ENCODE peak calls at places on chromosomes 6 and 20, in five cellular contexts. J, F, E, X and B are unnamed samples.

GRCh38 chr6:154878866-154879491 is 116.1 kb upstream of the TIAM2 start:
- DNase-seq in F (no peak), J (no peak), X (no peak), E (no peak), B (no peak)

GRCh38 chr6:135117413-135117968 is 62.9 kb upstream of the HBS1L start:
- DNase-seq in E (no peak), X (no peak), F (no peak), J (no peak), B (no peak)

GRCh38 chr20:62489186-62489939 is 13.6 kb upstream of the GATA5 start:
- DNase-seq in E (no peak), F (no peak), X (no peak), J (no peak), B (peak; percentile 52)

GRCh38 chr20:38894091-38894847 is 31.9 kb upstream of the FAM83D start:
- DNase-seq in E (no peak), F (no peak), X (no peak), J (peak; percentile 89), B (no peak)

GRCh38 chr6:53829698-53830221 is 35.0 kb downstream of the LRRC1 start:
- DNase-seq in J (no peak), X (no peak), E (no peak), F (no peak), B (no peak)

GRCh38 chr20:61263938-61264337 is 11.9 kb downstream of the CDH4 start:
- DNase-seq in X (no peak), J (no peak), F (no peak), E (no peak), B (no peak)

GRCh38 chr6:63573899-63574553 is 1.7 kb downstream of the LOC128125822 start:
- DNase-seq in J (peak; percentile 61), X (no peak), E (peak; percentile 42), F (no peak), B (peak; percentile 59)

GRCh38 chr6:114346451-114346850 is 3.6 kb upstream of the HS3ST5 start:
- DNase-seq in J (no peak), F (no peak), E (no peak), X (no peak), B (no peak)

GRCh38 chr6:20811112-20811746 is 277.0 kb downstream of the CDKAL1 start:
- DNase-seq in F (no peak), E (peak; percentile 61), X (no peak), J (no peak), B (peak; percentile 66)

GRCh38 chr20:8155229-8155628 is 23.2 kb downstream of the PLCB1 start:
- DNase-seq in E (no peak), X (no peak), F (no peak), J (no peak), B (no peak)

GRCh38 chr20:49608752-49609670 is 41.1 kb upstream of the PTGIS start:
- DNase-seq in E (peak; percentile 83), F (peak; percentile 92), J (peak; percentile 78), X (peak; percentile 82), B (peak; percentile 76)

GRCh38 chr6:15285682-15286294 is 39.9 kb downstream of the JARID2 start:
- DNase-seq in F (no peak), E (no peak), X (no peak), J (no peak), B (no peak)
- TF ChIP-seq CTCF in F (no peak), E (peak; percentile 43), X (no peak), J (no peak), B (no peak)

GRCh38 chr6:101224751-101225150 is 168.8 kb upstream of the GRIK2 start:
- DNase-seq in X (no peak), F (no peak), J (no peak), E (no peak), B (no peak)

GRCh38 chr6:101230866-101231265 is 162.6 kb upstream of the GRIK2 start:
- DNase-seq in X (no peak), F (no peak), J (no peak), E (no peak), B (no peak)

GRCh38 chr6:101231606-101232235 is 161.8 kb upstream of the GRIK2 start:
- DNase-seq in X (no peak), J (no peak), F (no peak), E (no peak), B (no peak)

DNA sequence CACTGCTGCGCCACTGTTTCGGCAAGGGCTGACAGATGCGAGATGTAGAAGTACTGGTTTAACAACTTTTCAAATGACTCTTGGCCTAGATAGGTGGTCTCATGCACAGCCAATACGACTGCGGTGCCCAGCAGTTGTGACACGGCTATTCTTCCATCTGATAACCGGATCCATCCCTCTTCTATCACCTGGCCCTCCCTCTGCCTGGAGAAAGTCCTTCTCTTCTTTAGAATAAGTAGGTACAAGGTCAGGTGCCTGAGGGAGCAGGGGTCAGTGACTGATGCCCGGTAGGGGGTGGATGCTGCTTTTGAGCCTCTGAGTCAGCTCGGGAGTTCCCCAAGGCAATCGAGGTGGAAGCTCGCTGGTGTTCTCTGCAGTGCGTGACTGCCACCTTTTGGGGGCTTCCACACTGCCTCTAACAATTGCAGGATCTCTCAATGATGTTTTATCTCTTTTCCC is 166.8 kb upstream of the GRIK2 start:
- DNase-seq in J (no peak), F (peak; percentile 50), X (no peak), E (peak; percentile 90), B (peak; percentile 67)
- TF ChIP-seq CTCF in J (no peak), F (no peak), X (no peak), E (peak; percentile 87), B (peak; percentile 85)

GRCh38 chr6:88179692-88180091 is 13.5 kb upstream of the CNR1 start:
- DNase-seq in E (peak; percentile 40), J (no peak), X (no peak), F (no peak), B (no peak)
- TF ChIP-seq CTCF in E (peak; percentile 29), J (no peak), X (no peak), F (no peak), B (no peak)

GRCh38 chr6:168908166-168908565 is 345.5 kb downstream of the THBS2 start:
- DNase-seq in J (no peak), E (no peak), F (no peak), X (no peak), B (no peak)

GRCh38 chr6:168905451-168906090 is 348.1 kb downstream of the THBS2 start:
- DNase-seq in F (no peak), X (no peak), E (no peak), J (peak; percentile 36), B (peak; percentile 52)

GRCh38 chr6:168909288-168909687 is 344.4 kb downstream of the THBS2 start:
- DNase-seq in F (no peak), J (no peak), X (no peak), E (no peak), B (no peak)

GRCh38 chr6:168906251-168906845 is 347.3 kb downstream of the THBS2 start:
- DNase-seq in X (no peak), F (no peak), E (no peak), J (no peak), B (no peak)

DNA sequence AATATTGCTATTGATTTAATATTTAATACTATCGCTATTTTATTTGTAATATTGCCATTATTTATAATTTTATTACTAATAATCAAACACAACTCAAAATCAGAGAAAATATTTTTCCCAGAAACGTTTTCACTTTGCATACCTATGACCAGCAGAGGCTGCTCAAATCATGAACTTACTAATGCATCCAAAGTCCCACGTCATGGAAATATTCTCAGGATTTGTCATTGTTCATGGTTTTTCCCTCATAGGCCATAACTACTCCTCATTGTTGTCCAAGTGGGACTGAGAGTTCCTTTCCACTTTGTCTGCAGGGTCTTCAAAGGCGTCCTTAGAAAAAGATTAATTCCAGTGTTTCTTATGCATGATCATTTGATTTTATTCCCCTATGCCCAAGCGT is 344.8 kb downstream of the THBS2 start:
- DNase-seq in F (no peak), E (no peak), X (no peak), J (no peak), B (no peak)
- TF ChIP-seq CTCF in F (no peak), E (no peak), X (no peak), J (no peak), B (peak; percentile 22)

GRCh38 chr6:11553824-11554223 is 16.3 kb downstream of the TMEM170B start:
- DNase-seq in X (no peak), E (no peak), J (no peak), F (no peak), B (no peak)

GRCh38 chr6:11551053-11551452 is 13.5 kb downstream of the TMEM170B start:
- DNase-seq in J (no peak), X (no peak), F (no peak), E (no peak), B (no peak)

GRCh38 chr6:11556308-11556707 is 18.8 kb downstream of the TMEM170B start:
- DNase-seq in F (no peak), E (peak; percentile 66), X (no peak), J (no peak), B (no peak)

DNA sequence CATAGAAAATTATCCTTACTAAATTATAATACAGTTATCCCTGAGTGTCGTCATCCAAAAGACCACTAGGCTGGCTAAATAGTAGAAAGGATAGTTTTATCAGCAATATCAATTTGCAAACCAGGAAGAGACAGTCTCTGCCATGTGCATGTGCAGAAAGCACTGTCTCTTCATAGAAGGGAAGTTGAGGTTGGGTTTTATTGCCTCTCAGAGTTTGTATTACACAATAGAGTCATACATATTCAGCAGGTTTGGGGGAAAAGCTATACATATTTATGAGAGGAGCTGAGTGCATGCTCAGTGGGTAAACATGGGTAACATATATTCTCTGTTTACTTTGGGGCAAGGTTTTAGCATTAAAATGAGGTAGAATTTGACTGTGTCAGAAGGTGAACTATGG is 14.8 kb downstream of the TMEM170B start:
- DNase-seq in J (no peak), F (no peak), E (no peak), X (no peak), B (no peak)
- TF ChIP-seq CTCF in J (no peak), F (no peak), E (no peak), X (no peak), B (no peak)